ENCODE peak calls at places on chromosomes 3 and 15, in ten cellular contexts. E is activated CD4-positive, alpha-beta T cell treated with anti-CD3 and anti-CD28 coated beads, Interleukin-2, amount 50 U/mL, for 24 hours; G is epithelial cell of esophagus; H is AG08396; N is HTR-8/SVneo; L is suprapubic skin; X is sigmoid colon; R is stimulated activated effector memory CD8-positive, alpha-beta T cell treated with anti-CD3 and anti-CD28 coated beads, Interleukin-12 subunit alpha, Interleukin-12 subunit beta, amount 100 ng/mL, for 72 hours; V is ACHN; B is GM12865. A is an unnamed sample.

GRCh38 chr3:122668930-122669730 is 11.5 kb upstream of the PARP14 start:
- DNase-seq in E (no peak), G (peak), H (peak), N (peak), L (no peak), X (no peak), R (peak), V (peak), B (peak), A (no peak)

GRCh38 chr3:128053614-128054013 is 1.4 kb downstream of the SEC61A1 start:
- DNase-seq in E (no peak), G (no peak), H (no peak), N (no peak), L (no peak), X (no peak), R (no peak), V (no peak), B (no peak), A (no peak)

GRCh38 chr3:139534444-139534812 is 5.1 kb downstream of the RBP1 start:
- DNase-seq in E (no peak), G (peak), H (peak), N (peak), L (no peak), X (peak), R (no peak), V (peak), B (peak), A (peak)

GRCh38 chr15:85689729-85690128 is 105.0 kb downstream of the KLHL25 start:
- DNase-seq in E (no peak), G (no peak), H (peak), N (no peak), L (no peak), X (no peak), R (peak), V (peak), B (peak), A (no peak)

GRCh38 chr3:152338159-152338720 is 69.5 kb downstream of the MBNL1 start:
- DNase-seq in E (no peak), G (no peak), H (no peak), N (no peak), L (no peak), X (no peak), R (no peak), V (no peak), B (no peak), A (no peak)

GRCh38 chr15:45678459-45679178 is 43.8 kb downstream of the SQOR start:
- DNase-seq in E (no peak), G (no peak), H (no peak), N (no peak), L (no peak), X (no peak), R (no peak), V (no peak), B (no peak), A (no peak)

GRCh38 chr15:96626936-96627577 is 296.6 kb downstream of the NR2F2 start:
- DNase-seq in E (no peak), G (no peak), H (no peak), N (no peak), L (no peak), X (no peak), R (no peak), V (no peak), B (no peak), A (no peak)

GRCh38 chr3:89380006-89380405 is 272.6 kb downstream of the EPHA3 start:
- DNase-seq in E (no peak), G (peak), H (no peak), N (peak), L (no peak), X (no peak), R (no peak), V (no peak), B (no peak), A (peak)

GRCh38 chr3:185422677-185423076 is 59.7 kb downstream of the MAP3K13 start:
- DNase-seq in E (no peak), G (no peak), H (no peak), N (no peak), L (no peak), X (no peak), R (no peak), V (no peak), B (no peak), A (no peak)

GRCh38 chr15:29208352-29208751 is 61.3 kb downstream of the NSMCE3 start:
- DNase-seq in E (no peak), G (no peak), H (no peak), N (peak), L (no peak), X (no peak), R (no peak), V (no peak), B (peak), A (no peak)

GRCh38 chr15:89206908-89207331 is 14.5 kb downstream of the RLBP1 start:
- DNase-seq in E (peak), G (peak), H (peak), N (peak), L (peak), X (peak), R (peak), V (peak), B (peak), A (peak)

GRCh38 chr3:137866933-137867332 is 102.8 kb downstream of the SOX14 start:
- DNase-seq in E (no peak), G (peak), H (no peak), N (no peak), L (no peak), X (no peak), R (no peak), V (no peak), B (no peak), A (peak)

GRCh38 chr3:136860541-136860940 is 1.5 kb upstream of the NCK1 start:
- DNase-seq in E (no peak), G (no peak), H (no peak), N (no peak), L (no peak), X (no peak), R (no peak), V (no peak), B (peak), A (peak)

GRCh38 chr3:75305901-75306300 is 358.2 kb upstream of the FRG2C start:
- DNase-seq in E (no peak), G (no peak), H (no peak), N (no peak), L (no peak), X (no peak), R (no peak), V (no peak), B (no peak), A (no peak)

GRCh38 chr3:169146866-169147245 is 516.7 kb downstream of the MECOM start:
- DNase-seq in E (no peak), G (no peak), H (no peak), N (peak), L (no peak), X (no peak), R (no peak), V (peak), B (no peak), A (peak)

GRCh38 chr3:35932995-35933394 is 293.7 kb downstream of the ARPP21 start:
- DNase-seq in E (no peak), G (peak), H (peak), N (no peak), L (no peak), X (no peak), R (no peak), V (peak), B (no peak), A (peak)